ENCODE peak calls at places on chromosomes 1 and 21, in seven cellular contexts. C, D, J, Y, Q, R and A are unnamed samples.

GRCh38 chr1:11886986-11887665 is 28.4 kb upstream of the NPPB start:
- DNase-seq in C (no peak), D (no peak), J (no peak), Y (no peak), Q (no peak), R (no peak), A (no peak)

GRCh38 chr1:151839457-151840409 is at the start of gene C2CD4D:
- DNase-seq in C (peak; percentile 64), D (no peak), J (peak; percentile 57), Y (no peak), Q (peak; percentile 27), R (peak; percentile 92), A (no peak)

GRCh38 chr1:53892911-53893310 is 1.1 kb upstream of the DIO1 start:
- DNase-seq in C (no peak), D (no peak), J (no peak), Y (no peak), Q (no peak), R (no peak), A (no peak)

GRCh38 chr1:225926551-225927113 is 2.6 kb upstream of the PYCR2 start:
- DNase-seq in C (no peak), D (no peak), J (no peak), Y (no peak), Q (no peak), R (no peak), A (no peak)

GRCh38 chr1:112522621-112523020 is 13.9 kb downstream of the WNT2B start:
- DNase-seq in C (peak; percentile 93), D (peak; percentile 86), J (peak; percentile 70), Y (peak; percentile 84), Q (no peak), R (no peak), A (peak; percentile 88)

GRCh38 chr1:21536223-21536622 is 27.0 kb downstream of the ALPL start:
- DNase-seq in C (peak; percentile 85), D (no peak), J (no peak), Y (no peak), Q (no peak), R (no peak), A (no peak)

GRCh38 chr1:78301141-78301540 is 189.6 kb upstream of the PTGFR start:
- DNase-seq in C (no peak), D (no peak), J (no peak), Y (no peak), Q (no peak), R (no peak), A (no peak)

GRCh38 chr1:227169322-227169721 is 149.0 kb downstream of the CDC42BPA start:
- DNase-seq in C (no peak), D (no peak), J (no peak), Y (no peak), Q (no peak), R (no peak), A (no peak)

GRCh38 chr1:33768821-33769220 is 95.1 kb upstream of the HMGB4 start:
- DNase-seq in C (no peak), D (no peak), J (no peak), Y (no peak), Q (no peak), R (no peak), A (no peak)

GRCh38 chr1:60133848-60134247 is 60.3 kb upstream of the C1orf87 start:
- DNase-seq in C (peak; percentile 42), D (peak; percentile 8), J (no peak), Y (peak; percentile 82), Q (no peak), R (no peak), A (peak; percentile 79)

GRCh38 chr21:36104306-36105300 is 30.3 kb upstream of the CBR3 start:
- DNase-seq in C (peak; percentile 64), D (no peak), J (peak; percentile 76), Y (no peak), Q (peak; percentile 24), R (peak; percentile 72), A (no peak)

GRCh38 chr1:38815903-38816627 is 43.5 kb downstream of the RRAGC start:
- DNase-seq in C (no peak), D (no peak), J (no peak), Y (no peak), Q (no peak), R (peak; percentile 39), A (no peak)

GRCh38 chr21:33434770-33435360 is 31.7 kb downstream of the IFNGR2 start:
- DNase-seq in C (peak; percentile 90), D (peak; percentile 69), J (peak; percentile 97), Y (peak; percentile 59), Q (no peak), R (no peak), A (peak; percentile 92)

GRCh38 chr1:8681317-8681650 is 136.2 kb downstream of the RERE start:
- DNase-seq in C (no peak), D (no peak), J (no peak), Y (no peak), Q (no peak), R (no peak), A (no peak)

GRCh38 chr1:232213928-232214327 is 416.0 kb downstream of the SIPA1L2 start:
- DNase-seq in C (no peak), D (no peak), J (no peak), Y (no peak), Q (no peak), R (no peak), A (no peak)

GRCh38 chr1:184210048-184210447 is 158.5 kb downstream of the TSEN15 start:
- DNase-seq in C (peak; percentile 51), D (no peak), J (no peak), Y (peak; percentile 27), Q (no peak), R (no peak), A (peak; percentile 18)

GRCh38 chr21:25999935-26000582 is 170.5 kb downstream of the APP start:
- DNase-seq in C (no peak), D (no peak), J (no peak), Y (no peak), Q (no peak), R (no peak), A (no peak)

GRCh38 chr1:10308001-10308400 is 90.9 kb upstream of the PGD start:
- DNase-seq in C (no peak), D (no peak), J (no peak), Y (no peak), Q (no peak), R (no peak), A (no peak)

GRCh38 chr1:154497026-154497806 is 4.8 kb upstream of the TDRD10 start:
- DNase-seq in C (peak; percentile 32), D (no peak), J (peak; percentile 12), Y (no peak), Q (no peak), R (no peak), A (no peak)

GRCh38 chr1:91793877-91794276 is 92.1 kb downstream of the TGFBR3 start:
- DNase-seq in C (no peak), D (no peak), J (no peak), Y (no peak), Q (no peak), R (no peak), A (no peak)

GRCh38 chr1:43830802-43831201 is 102.8 kb upstream of the ARTN start:
- DNase-seq in C (no peak), D (no peak), J (no peak), Y (no peak), Q (no peak), R (no peak), A (no peak)

GRCh38 chr1:116982319-116983004 is 19.1 kb upstream of the CD101 start:
- DNase-seq in C (no peak), D (no peak), J (no peak), Y (no peak), Q (no peak), R (peak; percentile 69), A (no peak)
- TF ChIP-seq CTCF in C (no peak), D (no peak), J (no peak), Y (no peak), Q (no peak), R (peak; percentile 47), A (no peak)

GRCh38 chr1:20184997-20185833 is 681 bp upstream of the UBXN10 start:
- DNase-seq in C (no peak), D (no peak), J (no peak), Y (no peak), Q (no peak), R (no peak), A (no peak)

GRCh38 chr1:20188455-20188817 is 2.1 kb upstream of the PLA2G2C start:
- DNase-seq in C (no peak), D (no peak), J (no peak), Y (no peak), Q (no peak), R (no peak), A (no peak)

GRCh38 chr1:20185834-20186782 is at the start of the genes PLA2G2C and UBXN10:
- DNase-seq in C (peak; percentile 60), D (no peak), J (no peak), Y (no peak), Q (no peak), R (peak; percentile 74), A (no peak)

GRCh38 chr1:20187813-20188454 is 1.6 kb upstream of the PLA2G2C start:
- DNase-seq in C (no peak), D (no peak), J (no peak), Y (no peak), Q (no peak), R (no peak), A (no peak)

DNA sequence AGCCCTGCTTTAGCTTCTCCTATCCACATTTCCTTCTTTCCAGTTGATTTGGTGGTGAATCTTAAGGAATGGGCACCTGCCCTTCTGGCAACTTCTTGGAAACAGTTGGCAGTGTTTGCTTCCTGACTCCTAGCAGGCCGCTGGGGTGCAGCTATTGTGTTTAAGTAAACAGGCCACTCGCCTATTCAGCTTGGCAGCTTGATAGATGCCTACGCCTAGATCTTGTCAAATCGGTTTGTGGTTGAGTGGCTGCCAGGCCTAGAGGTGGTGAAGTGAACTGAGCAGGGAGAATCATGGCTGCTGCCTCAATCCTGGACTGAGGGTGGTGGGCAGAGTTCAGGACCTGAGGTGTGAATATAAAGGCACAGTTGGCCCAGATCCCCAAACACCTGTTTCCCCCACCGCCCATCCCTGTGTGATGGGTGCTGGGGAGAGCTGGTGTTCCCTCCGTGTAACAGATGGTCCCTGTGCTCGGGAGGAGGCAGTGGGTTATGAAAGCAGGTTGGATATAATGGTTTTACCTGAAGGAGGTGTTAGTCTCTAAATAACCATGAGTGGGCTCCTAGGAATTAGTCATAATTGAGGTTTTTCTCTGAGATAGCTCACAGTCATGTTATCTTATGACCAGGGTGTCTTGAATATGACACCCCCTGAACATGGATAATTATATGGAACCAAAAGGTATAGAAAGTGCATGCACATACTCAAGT is 940 bp upstream of the PLA2G2C start:
- DNase-seq in C (no peak), D (no peak), J (no peak), Y (no peak), Q (no peak), R (no peak), A (no peak)
- TF ChIP-seq CTCF in C (no peak), D (no peak), J (peak; percentile 10), Y (no peak), Q (no peak), R (no peak), A (no peak)

DNA sequence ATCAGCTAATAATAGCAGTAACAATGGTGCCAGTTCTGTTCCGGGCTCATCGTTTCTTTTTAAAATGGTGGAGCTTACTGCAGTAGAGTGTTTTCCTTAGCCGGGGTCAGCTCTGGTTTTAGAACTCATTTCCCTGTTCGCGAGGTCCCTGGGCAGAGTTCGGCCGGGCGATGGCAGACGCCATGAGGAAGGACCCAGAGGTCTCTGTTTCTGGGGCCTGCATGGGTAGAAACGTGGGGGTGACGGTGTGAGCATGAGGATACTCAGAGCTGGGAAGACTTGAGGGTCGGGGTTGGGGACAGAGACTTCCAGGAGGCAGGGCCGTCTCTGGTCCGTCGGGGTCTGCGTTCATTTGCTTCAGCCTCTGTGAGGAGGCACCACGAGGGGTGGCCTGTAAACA is 38.8 kb downstream of the PRKCZ start:
- DNase-seq in C (no peak), D (no peak), J (no peak), Y (no peak), Q (no peak), R (no peak), A (no peak)
- TF ChIP-seq CTCF in C (no peak), D (no peak), J (no peak), Y (no peak), Q (no peak), R (no peak), A (no peak)

GRCh38 chr21:44461438-44462089 is 6.3 kb downstream of the LRRC3 start:
- DNase-seq in C (no peak), D (no peak), J (no peak), Y (no peak), Q (no peak), R (peak; percentile 25), A (no peak)
- TF ChIP-seq CTCF in C (no peak), D (no peak), J (no peak), Y (peak; percentile 8), Q (no peak), R (no peak), A (peak; percentile 36)